ENCODE peak calls at places on chromosome 18, in four cellular contexts. One of them, this sample, is unnamed.
A peak's percentile ranks its signal among the peaks of the same experiment; 100 is the strongest.

GRCh38 chr18:26655614-26656400 is 107.5 kb upstream of the KCTD1 start:
- DNase-seq in PC-3: peak; percentile 59
- DNase-seq in HCT116: no peak
- DNase-seq in Karpas-422: no peak
- DNase-seq in this sample: peak; percentile 75

GRCh38 chr18:58106674-58107058 is 62.6 kb downstream of the NEDD4L start:
- DNase-seq in PC-3: no peak
- DNase-seq in HCT116: no peak
- DNase-seq in Karpas-422: peak; percentile 68
- DNase-seq in this sample: no peak

GRCh38 chr18:3652380-3653262 is 202.6 kb downstream of the TGIF1 start:
- DNase-seq in PC-3: peak; percentile 99
- DNase-seq in HCT116: peak; percentile 98
- DNase-seq in Karpas-422: no peak
- DNase-seq in this sample: peak; percentile 94

GRCh38 chr18:26088482-26088881 is 1.9 kb downstream of the SS18 start:
- DNase-seq in PC-3: peak; percentile 23
- DNase-seq in HCT116: no peak
- DNase-seq in Karpas-422: no peak
- DNase-seq in this sample: peak; percentile 53

GRCh38 chr18:62788891-62789290 is 73.5 kb downstream of the PHLPP1 start:
- DNase-seq in PC-3: peak; percentile 40
- DNase-seq in HCT116: no peak
- DNase-seq in Karpas-422: no peak
- DNase-seq in this sample: no peak

GRCh38 chr18:34702814-34703213 is 7.3 kb upstream of the DTNA start:
- DNase-seq in PC-3: no peak
- DNase-seq in HCT116: no peak
- DNase-seq in Karpas-422: no peak
- DNase-seq in this sample: no peak

GRCh38 chr18:35458271-35458670 is 39.5 kb downstream of the INO80C start:
- DNase-seq in PC-3: peak; percentile 47
- DNase-seq in HCT116: no peak
- DNase-seq in Karpas-422: no peak
- DNase-seq in this sample: no peak

GRCh38 chr18:35436076-35436649 is 59.0 kb upstream of the ZNF396 start:
- DNase-seq in PC-3: peak; percentile 68
- DNase-seq in HCT116: no peak
- DNase-seq in Karpas-422: no peak
- DNase-seq in this sample: no peak

GRCh38 chr18:68215931-68216330 is 499.0 kb downstream of the TMX3 start:
- DNase-seq in PC-3: peak; percentile 91
- DNase-seq in HCT116: no peak
- DNase-seq in Karpas-422: no peak
- DNase-seq in this sample: peak; percentile 89

GRCh38 chr18:12401881-12402280 is 5.8 kb upstream of the PRELID3A start:
- DNase-seq in PC-3: no peak
- DNase-seq in HCT116: no peak
- DNase-seq in Karpas-422: no peak
- DNase-seq in this sample: no peak

GRCh38 chr18:78069784-78070664 is 820.4 kb downstream of the GALR1 start:
- DNase-seq in PC-3: no peak
- DNase-seq in HCT116: no peak
- DNase-seq in Karpas-422: no peak
- DNase-seq in this sample: no peak

GRCh38 chr18:29892960-29893558 is 1149.5 kb downstream of the DSC3 start:
- DNase-seq in PC-3: peak; percentile 48
- DNase-seq in HCT116: no peak
- DNase-seq in Karpas-422: peak; percentile 62
- DNase-seq in this sample: peak; percentile 20

GRCh38 chr18:6482198-6482977 is 67.7 kb upstream of the L3MBTL4 start:
- DNase-seq in PC-3: peak; percentile 45
- DNase-seq in HCT116: no peak
- DNase-seq in Karpas-422: no peak
- DNase-seq in this sample: peak; percentile 85

GRCh38 chr18:27599202-27599829 is 414.2 kb upstream of the CHST9 start:
- DNase-seq in PC-3: peak; percentile 68
- DNase-seq in HCT116: peak; percentile 24
- DNase-seq in Karpas-422: peak; percentile 83
- DNase-seq in this sample: peak; percentile 62

GRCh38 chr18:8659609-8660242 is 45.6 kb upstream of the MTCL1 start:
- DNase-seq in PC-3: no peak
- DNase-seq in HCT116: no peak
- DNase-seq in Karpas-422: no peak
- DNase-seq in this sample: no peak

GRCh38 chr18:77133920-77134496 is 1.4 kb upstream of the MBP start:
- DNase-seq in PC-3: no peak
- DNase-seq in HCT116: no peak
- DNase-seq in Karpas-422: peak; percentile 68
- DNase-seq in this sample: peak; percentile 16

GRCh38 chr18:72543362-72544055 is 633 bp downstream of the CBLN2 start:
- DNase-seq in PC-3: no peak
- DNase-seq in HCT116: no peak
- DNase-seq in Karpas-422: no peak
- DNase-seq in this sample: peak; percentile 4

GRCh38 chr18:7616661-7617060 is 49.5 kb downstream of the PTPRM start:
- DNase-seq in PC-3: no peak
- DNase-seq in HCT116: no peak
- DNase-seq in Karpas-422: no peak
- DNase-seq in this sample: peak; percentile 57

GRCh38 chr18:8561123-8561905 is 47.9 kb upstream of the RAB12 start:
- DNase-seq in PC-3: no peak
- DNase-seq in HCT116: no peak
- DNase-seq in Karpas-422: no peak
- DNase-seq in this sample: no peak

GRCh38 chr18:26978812-26979341 is 113.4 kb upstream of the AQP4 start:
- DNase-seq in PC-3: no peak
- DNase-seq in HCT116: no peak
- DNase-seq in Karpas-422: no peak
- DNase-seq in this sample: no peak

DNA sequence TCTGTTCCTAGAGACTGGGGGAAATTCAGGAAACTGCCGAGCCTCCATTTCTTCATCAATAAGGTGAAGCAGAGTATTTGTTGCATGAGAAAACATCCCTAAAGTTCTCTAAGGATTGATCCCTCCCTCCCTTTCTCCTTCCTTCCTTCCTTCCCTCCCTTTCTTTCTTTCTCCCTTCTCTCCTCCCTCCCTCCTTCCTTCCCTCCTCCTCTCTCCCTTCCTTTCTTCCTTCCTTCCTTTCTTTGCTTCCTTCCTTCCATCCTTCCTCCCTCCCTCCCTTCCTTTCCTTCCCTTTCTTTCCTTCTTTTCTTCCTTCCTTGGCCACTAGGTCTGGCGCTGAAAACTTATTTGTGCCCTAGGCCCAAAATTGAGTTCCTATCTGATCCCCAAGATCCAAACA is 47.2 kb upstream of the PMAIP1 start:
- DNase-seq in PC-3: no peak
- DNase-seq in HCT116: no peak
- DNase-seq in Karpas-422: no peak
- DNase-seq in this sample: no peak
- H3K9me2 ChIP-seq in PC-3: no peaks in the 10 kb centered on the region
- H3K9me2 ChIP-seq in HCT116: no peaks in the 10 kb centered on the region
- H3K9me2 ChIP-seq in Karpas-422: no peaks in the 10 kb centered on the region
- H3K9me2 ChIP-seq in this sample: no peaks in the 10 kb centered on the region

GRCh38 chr18:21979759-21980158 is 189.6 kb upstream of the GATA6 start:
- DNase-seq in PC-3: no peak
- DNase-seq in HCT116: no peak
- DNase-seq in Karpas-422: no peak
- DNase-seq in this sample: no peak

GRCh38 chr18:21979171-21979560 is 190.2 kb upstream of the GATA6 start:
- DNase-seq in PC-3: no peak
- DNase-seq in HCT116: no peak
- DNase-seq in Karpas-422: no peak
- DNase-seq in this sample: no peak

GRCh38 chr18:21978546-21979170 is 190.7 kb upstream of the GATA6 start:
- DNase-seq in PC-3: no peak
- DNase-seq in HCT116: no peak
- DNase-seq in Karpas-422: no peak
- DNase-seq in this sample: no peak

DNA sequence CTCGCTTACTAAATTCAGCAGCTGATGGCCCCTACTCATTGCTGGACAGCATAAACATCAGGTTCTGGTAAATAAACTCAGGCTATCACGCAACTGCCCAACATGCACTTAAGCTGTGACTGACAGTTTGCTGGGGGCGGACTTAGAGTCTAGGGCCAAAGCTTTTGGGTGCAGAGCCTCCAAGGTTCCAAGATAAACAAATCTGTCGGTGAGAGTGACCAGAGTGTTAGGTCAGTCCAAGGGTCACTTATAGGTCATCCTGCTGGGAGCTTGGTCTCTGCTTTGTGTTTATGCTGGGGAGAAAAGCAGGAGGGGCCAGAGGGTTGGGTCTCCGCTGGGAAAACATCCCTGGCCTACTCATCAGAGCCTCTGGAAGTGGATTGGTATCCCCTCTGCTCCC is 188.6 kb upstream of the GATA6 start:
- DNase-seq in PC-3: no peak
- DNase-seq in HCT116: no peak
- DNase-seq in Karpas-422: no peak
- DNase-seq in this sample: no peak
- H3K9ac ChIP-seq in PC-3: no peak overlapping the region
- H3K9ac ChIP-seq in HCT116: no peak overlapping the region
- H3K9ac ChIP-seq in Karpas-422: no peak overlapping the region
- H3K9ac ChIP-seq in this sample: no peak overlapping the region

DNA sequence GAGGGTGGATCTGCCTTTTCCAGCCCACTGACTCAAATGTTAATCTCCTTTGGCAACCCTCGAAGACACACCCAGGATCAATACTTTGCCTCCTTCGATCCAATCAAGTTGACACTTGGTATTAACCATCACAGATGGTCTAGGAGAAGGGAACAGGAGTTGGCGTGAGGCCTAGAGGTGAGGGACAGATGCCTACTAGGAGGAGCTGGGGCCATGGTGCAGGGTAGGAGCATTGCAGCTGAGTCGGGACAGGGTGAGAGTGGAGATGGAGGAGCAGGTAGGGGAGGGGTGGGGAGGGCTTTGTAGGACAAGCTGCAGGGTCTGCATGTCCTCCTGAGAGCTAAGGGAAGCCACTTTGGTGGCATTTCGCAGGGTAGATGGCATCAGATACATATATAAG is 140.0 kb downstream of the VAPA start:
- DNase-seq in PC-3: no peak
- DNase-seq in HCT116: no peak
- DNase-seq in Karpas-422: no peak
- DNase-seq in this sample: no peak
- H3K4me1 ChIP-seq in PC-3: peaks cover 19% of the 10 kb centered on the region
- H3K4me1 ChIP-seq in HCT116: peaks cover 10% of the 10 kb centered on the region
- H3K4me1 ChIP-seq in Karpas-422: no peaks in the 10 kb centered on the region
- H3K4me1 ChIP-seq in this sample: peaks cover 30% of the 10 kb centered on the region

GRCh38 chr18:48994044-48994651 is 43.4 kb upstream of the SMAD7 start:
- DNase-seq in PC-3: peak; percentile 63
- DNase-seq in HCT116: no peak
- DNase-seq in Karpas-422: no peak
- DNase-seq in this sample: peak; percentile 93
- H3K9me2 ChIP-seq in PC-3: no peaks in the 10 kb centered on the region
- H3K9me2 ChIP-seq in HCT116: no peaks in the 10 kb centered on the region
- H3K9me2 ChIP-seq in Karpas-422: no peaks in the 10 kb centered on the region
- H3K9me2 ChIP-seq in this sample: no peaks in the 10 kb centered on the region

DNA sequence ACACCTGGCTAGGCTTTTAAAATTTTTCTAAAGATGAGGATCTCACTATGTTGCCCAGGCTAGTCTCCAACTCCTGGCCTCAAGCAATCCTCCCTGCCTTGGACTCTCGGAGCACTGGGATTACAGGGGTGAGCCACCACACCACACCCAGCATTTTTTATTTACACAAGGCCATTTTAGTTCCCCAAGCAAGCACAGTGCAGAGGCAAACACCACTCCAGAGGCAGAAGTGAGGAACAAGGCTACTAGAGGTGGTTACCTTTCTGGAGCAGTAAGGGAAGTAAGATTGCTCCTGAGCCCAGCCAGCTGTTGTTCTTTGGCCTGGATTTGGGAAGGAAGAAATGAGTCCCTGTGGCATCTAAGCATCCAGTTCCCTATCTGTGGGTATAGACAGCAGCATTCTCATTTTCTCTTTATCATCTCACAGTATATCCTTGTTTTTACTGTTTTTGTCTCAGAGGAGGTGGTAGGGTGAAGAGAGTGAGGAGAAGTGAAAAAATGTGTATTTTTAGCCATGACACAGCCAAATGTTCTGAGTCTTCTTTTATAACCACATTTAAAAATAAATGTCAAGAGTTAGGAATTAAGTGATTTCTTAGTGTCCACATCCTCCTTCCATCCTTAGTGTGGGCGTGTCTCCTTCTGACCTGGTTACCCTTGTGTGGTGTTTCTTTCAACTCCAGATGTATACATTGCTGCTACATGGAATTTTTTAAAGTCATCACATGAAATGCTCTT is 10.5 kb upstream of the TTC39C start:
- DNase-seq in PC-3: no peak
- DNase-seq in HCT116: no peak
- DNase-seq in Karpas-422: no peak
- DNase-seq in this sample: peak; percentile 22
- H3K9ac ChIP-seq in PC-3: no peak overlapping the region
- H3K9ac ChIP-seq in HCT116: no peak overlapping the region
- H3K9ac ChIP-seq in Karpas-422: no peak overlapping the region
- H3K9ac ChIP-seq in this sample: no peak overlapping the region

GRCh38 chr18:48828201-48828580 is 122.6 kb downstream of the SMAD7 start:
- DNase-seq in PC-3: no peak
- DNase-seq in HCT116: no peak
- DNase-seq in Karpas-422: no peak
- DNase-seq in this sample: no peak
- H3K4me1 ChIP-seq in PC-3: peaks cover 12% of the 10 kb centered on the region
- H3K4me1 ChIP-seq in HCT116: peaks cover 48% of the 10 kb centered on the region
- H3K4me1 ChIP-seq in Karpas-422: peaks cover 37% of the 10 kb centered on the region
- H3K4me1 ChIP-seq in this sample: peaks cover 62% of the 10 kb centered on the region

GRCh38 chr18:49755489-49755888 is 57.8 kb downstream of the ACAA2 start:
- DNase-seq in PC-3: no peak
- DNase-seq in HCT116: no peak
- DNase-seq in Karpas-422: no peak
- DNase-seq in this sample: no peak
- H3K9me2 ChIP-seq in PC-3: no peaks in the 10 kb centered on the region
- H3K9me2 ChIP-seq in HCT116: no peaks in the 10 kb centered on the region
- H3K9me2 ChIP-seq in Karpas-422: no peaks in the 10 kb centered on the region
- H3K9me2 ChIP-seq in this sample: no peaks in the 10 kb centered on the region

This sample was measured in GM23248.